ENCODE peak calls at places on chromosomes 2 and 18, in six cellular contexts. S is iPS DF 6.9, R is heart left ventricle, M is pancreas, B is small intestine, T is left lung. A is an unnamed sample. For H3K4me1 and H3K36me3, the result is how much of the 10 kb centered on the place peaks cover.

GRCh38 chr2:2664989-2665833 is 334.1 kb upstream of the MYT1L start:
- DNase-seq in S (no peak), R (no peak), M (no peak), B (no peak), T (no peak), A (no peak)

GRCh38 chr2:216371756-216372702 is at the start of gene MARCHF4:
- DNase-seq in S (peak), R (peak), M (peak), B (peak), T (peak), A (peak)

GRCh38 chr2:101698419-101699190 is 1.1 kb downstream of the MAP4K4 start:
- DNase-seq in S (no peak), R (no peak), M (no peak), B (peak), T (no peak), A (peak)

GRCh38 chr2:111990856-111991255 is 64.2 kb upstream of the TMEM87B start:
- DNase-seq in S (no peak), R (no peak), M (no peak), B (no peak), T (no peak), A (no peak)

GRCh38 chr2:37698931-37699481 is 27.6 kb upstream of the CDC42EP3 start:
- DNase-seq in S (no peak), R (no peak), M (no peak), B (no peak), T (no peak), A (no peak)

GRCh38 chr2:180655842-180656454 is 324.5 kb upstream of the UBE2E3 start:
- DNase-seq in S (no peak), R (no peak), M (no peak), B (no peak), T (no peak), A (no peak)

GRCh38 chr2:72134997-72135800 is 12.5 kb downstream of the CYP26B1 start:
- DNase-seq in S (no peak), R (no peak), M (no peak), B (no peak), T (peak), A (no peak)

GRCh38 chr2:17470855-17471641 is 47.2 kb downstream of the RAD51AP2 start:
- DNase-seq in S (peak), R (no peak), M (no peak), B (peak), T (no peak), A (peak)

GRCh38 chr2:186431306-186431705 is 54.8 kb upstream of the ZC3H15 start:
- DNase-seq in S (no peak), R (no peak), M (no peak), B (peak), T (no peak), A (no peak)

GRCh38 chr2:15354596-15355359 is 206.4 kb downstream of the NBAS start:
- DNase-seq in S (no peak), R (no peak), M (no peak), B (no peak), T (no peak), A (no peak)

GRCh38 chr2:218832520-218832919 is 917 bp upstream of the PRKAG3 start:
- DNase-seq in S (no peak), R (peak), M (no peak), B (no peak), T (no peak), A (no peak)

GRCh38 chr2:215836881-215837280 is 176.5 kb downstream of the MREG start:
- DNase-seq in S (no peak), R (no peak), M (no peak), B (no peak), T (no peak), A (no peak)

GRCh38 chr2:138445227-138445626 is 56.3 kb upstream of the SPOPL start:
- DNase-seq in S (no peak), R (no peak), M (no peak), B (no peak), T (no peak), A (no peak)

GRCh38 chr2:231464576-231465540 is 574 bp upstream of the NCL start:
- DNase-seq in S (peak), R (peak), M (peak), B (no peak), T (peak), A (peak)

GRCh38 chr2:206353685-206354084 is 79.2 kb downstream of the ZDBF2 start:
- DNase-seq in S (no peak), R (no peak), M (no peak), B (no peak), T (no peak), A (no peak)

GRCh38 chr2:218851286-218851685 is 8.3 kb upstream of the WNT6 start:
- DNase-seq in S (no peak), R (no peak), M (no peak), B (no peak), T (no peak), A (no peak)

GRCh38 chr2:107338059-107338458 is 452.1 kb upstream of the ST6GAL2 start:
- DNase-seq in S (no peak), R (no peak), M (no peak), B (no peak), T (no peak), A (no peak)

GRCh38 chr2:213545481-213545880 is 261.2 kb downstream of the SPAG16 start:
- DNase-seq in S (no peak), R (no peak), M (no peak), B (no peak), T (no peak), A (no peak)

GRCh38 chr18:10497350-10497749 is 28.5 kb upstream of the NAPG start:
- DNase-seq in S (no peak), R (no peak), M (no peak), B (no peak), T (no peak), A (no peak)

GRCh38 chr18:57839942-57840381 is 36.8 kb upstream of the ATP8B1 start:
- DNase-seq in S (no peak), R (no peak), M (no peak), B (no peak), T (no peak), A (no peak)

GRCh38 chr18:32549248-32549842 is 78.7 kb upstream of the GAREM1 start:
- DNase-seq in S (peak), R (peak), M (peak), B (peak), T (no peak), A (peak)

GRCh38 chr18:74806700-74807416 is 209.2 kb downstream of the ZNF407 start:
- DNase-seq in S (no peak), R (no peak), M (no peak), B (peak), T (no peak), A (no peak)

GRCh38 chr2:181683518-181684453 is 3.5 kb upstream of the NEUROD1 start:
- DNase-seq in S (no peak), R (no peak), M (no peak), B (no peak), T (no peak), A (no peak)

GRCh38 chr2:27003003-27003402 is 29.8 kb upstream of the TMEM214 start:
- DNase-seq in S (no peak), R (no peak), M (no peak), B (no peak), T (no peak), A (no peak)

GRCh38 chr2:63651361-63651760 is 62.6 kb downstream of the MDH1 start:
- DNase-seq in S (no peak), R (no peak), M (no peak), B (no peak), T (no peak), A (no peak)

GRCh38 chr18:26271917-26272549 is 45.8 kb downstream of the TAF4B start:
- DNase-seq in S (no peak), R (no peak), M (no peak), B (no peak), T (no peak), A (no peak)

GRCh38 chr18:75654928-75655745 is 227.6 kb upstream of the SMIM21 start:
- DNase-seq in S (no peak), R (peak), M (no peak), B (no peak), T (no peak), A (no peak)

GRCh38 chr2:135812907-135813511 is 24.0 kb downstream of the LCT start:
- DNase-seq in S (no peak), R (no peak), M (no peak), B (no peak), T (no peak), A (no peak)

GRCh38 chr2:191109888-191110287 is 40.9 kb downstream of the STAT4 start:
- DNase-seq in S (no peak), R (no peak), M (no peak), B (no peak), T (no peak), A (no peak)

GRCh38 chr2:3634631-3635091 is 23.3 kb upstream of the ALLC start:
- DNase-seq in S (no peak), R (no peak), M (no peak), B (no peak), T (peak), A (no peak)

GRCh38 chr2:63999049-63999448 is 20.2 kb downstream of the VPS54 start:
- DNase-seq in S (no peak), R (no peak), M (no peak), B (no peak), T (no peak), A (no peak)

GRCh38 chr2:235444101-235444597 is 49.7 kb upstream of the AGAP1 start:
- DNase-seq in S (no peak), R (no peak), M (no peak), B (peak), T (no peak), A (no peak)

GRCh38 chr18:61575419-61575818 is 242.2 kb downstream of the CDH20 start:
- DNase-seq in S (no peak), R (no peak), M (no peak), B (no peak), T (no peak), A (no peak)

GRCh38 chr2:99811544-99811943 is 321.7 kb upstream of the REV1 start:
- DNase-seq in S (no peak), R (no peak), M (no peak), B (no peak), T (no peak), A (no peak)

GRCh38 chr2:233387225-233387624 is 32.9 kb downstream of the DGKD start:
- DNase-seq in S (no peak), R (no peak), M (no peak), B (no peak), T (no peak), A (no peak)

GRCh38 chr18:70672581-70672980 is 383.7 kb downstream of the SOCS6 start:
- DNase-seq in S (no peak), R (no peak), M (no peak), B (no peak), T (no peak), A (no peak)

GRCh38 chr18:57648414-57648813 is 26.8 kb upstream of the NARS1 start:
- DNase-seq in S (no peak), R (no peak), M (no peak), B (no peak), T (no peak), A (no peak)

GRCh38 chr2:20571231-20571630 is 79.7 kb downstream of the HS1BP3 start:
- DNase-seq in S (no peak), R (peak), M (no peak), B (peak), T (peak), A (no peak)
- H3K4me1 ChIP-seq in S (under half), R (half or more), M (under half), B (under half), T (under half), A (under half)

DNA sequence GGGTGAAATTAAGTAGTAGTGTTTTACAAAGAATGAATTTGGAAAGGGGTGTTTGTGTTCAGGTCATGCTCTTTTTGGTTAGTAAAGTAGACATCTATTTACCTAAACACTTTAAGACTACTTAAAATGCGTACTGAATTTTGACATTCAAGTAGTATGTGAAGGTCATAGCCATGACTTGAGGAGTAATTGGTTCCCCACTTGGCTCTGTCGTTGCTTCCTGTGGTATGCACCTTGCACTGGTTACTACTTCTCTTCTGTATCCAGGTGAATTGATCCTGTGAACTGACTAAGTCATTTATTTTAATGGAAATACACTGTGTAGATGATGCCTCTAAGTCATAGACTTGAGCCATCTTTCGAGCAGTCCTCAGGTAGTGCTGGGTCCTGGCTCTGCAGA is 97.9 kb downstream of the ITGB1BP1 start:
- DNase-seq in S (no peak), R (no peak), M (no peak), B (no peak), T (no peak), A (no peak)
- H3K36me3 ChIP-seq in S (under half), R (under half), M (under half), B (under half), T (under half), A (under half)

DNA sequence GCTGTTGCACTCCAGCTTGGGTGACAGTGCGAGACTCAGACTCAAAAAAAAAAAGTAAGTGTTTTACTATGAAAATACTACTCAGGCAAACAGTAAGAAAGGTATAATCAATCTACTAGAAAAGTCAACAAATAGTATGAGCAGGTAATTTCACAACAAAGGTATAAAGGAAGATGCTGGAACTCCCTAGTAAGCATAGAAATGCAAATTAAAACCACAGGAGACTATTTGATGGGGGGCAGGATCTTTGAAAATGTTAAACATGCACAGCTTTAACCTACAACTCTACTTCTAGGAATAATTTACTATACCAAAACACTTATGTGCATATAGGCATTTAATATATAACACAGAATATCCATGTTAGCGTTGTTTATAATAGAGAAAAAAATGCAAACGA is 24.3 kb upstream of the TNFAIP6 start:
- DNase-seq in S (no peak), R (no peak), M (no peak), B (no peak), T (no peak), A (no peak)
- H3K4me3 ChIP-seq in S (no peak), R (no peak), M (no peak), B (no peak), T (no peak), A (no peak)

DNA sequence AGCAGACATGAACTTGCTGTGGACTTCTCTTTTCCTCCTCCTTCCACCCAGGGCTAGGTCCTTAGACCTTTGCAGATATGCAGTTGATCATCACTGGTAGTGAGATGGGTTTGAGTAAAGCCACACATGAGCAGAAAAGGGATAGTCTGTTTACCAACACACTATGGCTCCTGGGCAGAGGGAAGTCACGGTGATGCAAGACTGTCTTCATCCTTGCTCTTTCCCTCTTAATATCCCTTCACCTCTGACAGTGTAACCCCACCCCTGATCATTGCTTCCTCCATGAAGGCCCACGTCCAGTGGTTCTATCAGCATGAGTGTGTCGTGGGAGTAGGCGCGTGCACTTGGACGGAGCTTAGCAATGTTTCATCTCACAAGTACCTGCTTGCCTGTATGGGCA is 188.7 kb downstream of the SMAD7 start:
- DNase-seq in S (no peak), R (no peak), M (no peak), B (no peak), T (no peak), A (no peak)
- H3K4me1 ChIP-seq in S (under half), R (under half), M (under half), B (under half), T (under half), A (under half)

DNA sequence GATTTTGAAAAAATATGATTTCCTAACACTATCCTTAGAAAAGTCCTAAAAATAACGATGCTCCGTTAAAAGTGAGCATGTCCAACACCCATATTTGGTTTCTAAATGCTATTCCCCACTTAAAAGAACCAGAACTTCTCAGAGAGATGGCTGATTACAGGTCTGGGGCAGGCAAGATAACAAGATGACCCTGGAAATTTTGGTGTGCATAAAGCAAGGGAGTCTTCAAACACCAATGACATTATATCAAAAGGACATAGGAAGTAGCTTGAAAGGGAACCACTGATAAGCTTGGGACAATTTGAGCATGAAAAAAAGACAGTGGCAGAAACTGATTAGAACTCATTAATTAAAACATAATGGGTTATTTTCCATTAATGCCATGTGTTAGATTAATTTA is 17.9 kb downstream of the STK17B start:
- DNase-seq in S (no peak), R (no peak), M (no peak), B (no peak), T (no peak), A (no peak)
- H3K36me3 ChIP-seq in S (under half), R (under half), M (under half), B (under half), T (under half), A (under half)

GRCh38 chr2:176138526-176139169 is 9.1 kb downstream of the HOXD8 start:
- DNase-seq in S (no peak), R (no peak), M (no peak), B (no peak), T (no peak), A (no peak)
- H3K4me3 ChIP-seq in S (no peak), R (no peak), M (no peak), B (no peak), T (no peak), A (no peak)

DNA sequence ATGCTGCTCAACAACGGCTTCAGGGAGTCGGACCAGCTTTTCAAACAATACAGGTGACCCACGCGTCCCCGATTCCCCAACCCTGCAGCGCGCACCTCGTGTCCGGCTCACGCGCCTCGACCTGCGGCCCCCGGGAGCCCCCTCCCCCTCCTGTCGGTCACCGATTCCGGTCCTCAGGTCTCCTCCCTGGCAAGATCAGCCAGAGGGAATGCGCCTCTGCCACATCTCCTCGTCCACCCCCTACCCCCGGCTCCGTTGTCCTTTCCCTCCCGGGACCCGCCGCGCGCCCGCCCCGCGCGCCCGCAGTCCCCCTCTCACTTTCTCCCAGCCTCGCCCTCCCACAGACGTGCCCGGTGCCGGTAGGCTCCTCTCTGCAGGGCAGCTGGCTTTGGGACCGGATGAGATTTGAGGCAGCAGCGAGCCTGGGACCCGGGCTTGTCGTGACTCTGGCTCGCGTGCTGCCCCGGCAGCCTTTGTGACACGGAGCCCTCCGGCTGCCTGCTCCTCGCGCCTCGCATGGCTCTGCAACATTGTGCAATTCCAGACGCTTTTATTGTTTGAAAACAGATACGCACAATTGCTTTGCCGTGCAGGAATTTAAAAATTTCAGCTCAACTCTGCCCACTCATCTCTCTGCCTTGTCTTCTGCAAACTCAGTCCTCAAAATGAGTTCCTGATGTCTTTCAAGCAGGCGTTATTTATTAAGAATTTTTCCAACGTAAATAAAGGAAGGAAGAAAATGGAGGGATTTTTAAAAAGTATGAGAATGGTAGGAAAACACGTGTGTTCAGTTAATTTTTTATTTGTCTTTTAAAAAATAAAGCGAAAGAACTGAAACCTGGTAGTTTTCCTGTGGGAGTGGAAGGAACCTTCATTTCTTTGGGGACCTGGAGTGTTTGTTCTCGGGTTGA is 687 bp downstream of the TTC39C start:
- DNase-seq in S (no peak), R (peak), M (peak), B (peak), T (peak), A (peak)
- H3K4me1 ChIP-seq in S (under half), R (under half), M (under half), B (under half), T (under half), A (under half)

DNA sequence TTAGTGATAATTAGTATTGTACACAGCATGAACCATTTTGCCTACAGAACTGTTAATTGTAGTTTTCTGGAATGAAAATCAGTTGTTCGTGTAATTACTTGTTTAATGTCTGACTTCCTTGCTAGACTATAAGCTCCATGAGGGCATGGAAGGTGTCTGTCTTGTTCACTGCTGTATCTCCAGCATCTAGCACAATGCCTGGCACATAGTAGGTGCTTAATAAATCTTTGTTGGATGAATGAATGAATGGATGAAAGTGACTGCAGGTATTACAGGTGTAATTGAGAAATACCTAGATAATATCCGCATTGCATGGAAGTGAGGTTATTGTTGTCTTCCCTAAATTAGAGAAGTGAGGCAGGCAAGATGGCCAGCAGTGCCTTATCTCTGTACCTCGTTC is 21.8 kb downstream of the C2orf74 start:
- DNase-seq in S (no peak), R (no peak), M (no peak), B (no peak), T (no peak), A (no peak)
- H3K36me3 ChIP-seq in S (under half), R (half or more), M (under half), B (under half), T (half or more), A (under half)